ENCODE peak calls at places on chromosome 21, in nine cellular contexts. D is NCI-H187 treated with DMSO at 0.1 percent for 48 hours; Z is IMR-90; K is activated naive CD4-positive, alpha-beta T cell treated with Interleukin-2 at 50 U/mL for 16 hours; S is pancreas; U is activated CD4-positive, alpha-beta T cell treated with anti-CD3 and anti-CD28 coated beads for 1 hour; J is left ventricle myocardium superior; T is H54; W is Right ventricle myocardium inferior. R is an unnamed sample.

GRCh38 chr21:41597811-41598231 is 89.9 kb upstream of the TMPRSS2 start:
- DNase-seq in S (no peak), K (no peak), U (no peak), Z (no peak), T (no peak), D (no peak), W (no peak), J (no peak), R (peak)

GRCh38 chr21:41349607-41350390 is 12.0 kb upstream of the MX2 start:
- DNase-seq in S (no peak), T (no peak), D (no peak), J (no peak), U (no peak), K (no peak), Z (no peak), W (no peak), R (no peak)

GRCh38 chr21:41557884-41558283 is 49.9 kb upstream of the TMPRSS2 start:
- DNase-seq in D (no peak), U (no peak), T (no peak), W (no peak), J (no peak), K (no peak), Z (no peak), S (no peak), R (no peak)

GRCh38 chr21:37688952-37689659 is 227.2 kb downstream of the KCNJ6 start:
- DNase-seq in W (no peak), U (no peak), Z (no peak), S (no peak), T (no peak), D (no peak), J (no peak), K (no peak), R (no peak)

GRCh38 chr21:24895885-24896734 is 711.2 kb downstream of the MRPL39 start:
- DNase-seq in W (no peak), Z (peak), T (no peak), D (no peak), S (no peak), J (no peak), U (no peak), K (no peak), R (peak)

GRCh38 chr21:27369962-27370578 is 403.2 kb upstream of the ADAMTS5 start:
- DNase-seq in Z (no peak), J (no peak), T (no peak), K (no peak), S (no peak), W (no peak), D (no peak), U (no peak), R (no peak)

GRCh38 chr21:14945176-14945575 is 119.6 kb downstream of the NRIP1 start:
- DNase-seq in Z (no peak), T (no peak), W (no peak), J (no peak), U (no peak), D (no peak), S (no peak), K (no peak), R (no peak)

GRCh38 chr21:26506951-26507350 is 66.1 kb downstream of the CYYR1 start:
- DNase-seq in J (no peak), S (no peak), T (peak), W (no peak), K (no peak), U (no peak), D (no peak), Z (peak), R (no peak)

GRCh38 chr21:45379901-45380330 is 25.0 kb upstream of the COL18A1 start:
- DNase-seq in K (no peak), S (no peak), T (no peak), Z (no peak), W (peak), U (no peak), J (peak), D (no peak), R (peak)

R was measured in islet precursor cell.